ENCODE peak calls at places on chromosome 19, in four cellular contexts. S, N, Y and K are unnamed samples.

GRCh38 chr19:33684550-33685303 is 63.0 kb downstream of the CHST8 start:
- DNase-seq in N (no peak), Y (no peak), S (no peak), K (no peak)

GRCh38 chr19:10729406-10729805 is 11.5 kb downstream of the DNM2 start:
- DNase-seq in Y (no peak), N (no peak), S (no peak), K (no peak)

GRCh38 chr19:10454267-10454666 is 33.9 kb downstream of the PDE4A start:
- DNase-seq in N (no peak), Y (no peak), S (peak), K (peak)

GRCh38 chr19:38650180-38650775 is 2.8 kb downstream of the ACTN4 start:
- DNase-seq in Y (no peak), N (no peak), S (no peak), K (no peak)

GRCh38 chr19:1767464-1767933 is 14.2 kb downstream of the ONECUT3 start:
- DNase-seq in S (peak), N (peak), Y (no peak), K (peak)

GRCh38 chr19:3670258-3670795 is 29.9 kb downstream of the PIP5K1C start:
- DNase-seq in N (peak), Y (no peak), S (no peak), K (no peak)

GRCh38 chr19:57583521-57584416 is at the start of gene ZIK1:
- DNase-seq in N (peak), S (peak), Y (no peak), K (peak)

GRCh38 chr19:8054169-8054568 is 1.6 kb downstream of the CCL25 start:
- DNase-seq in N (no peak), Y (no peak), S (no peak), K (no peak)

GRCh38 chr19:5251096-5252065 is 89.2 kb downstream of the PTPRS start:
- DNase-seq in S (no peak), N (no peak), Y (no peak), K (no peak)

GRCh38 chr19:28793391-28794168 is 419.4 kb downstream of the UQCRFS1 start:
- DNase-seq in Y (no peak), N (no peak), S (peak), K (no peak)

GRCh38 chr19:30086916-30087315 is 144.9 kb downstream of the URI1 start:
- DNase-seq in Y (no peak), N (no peak), S (no peak), K (no peak)

GRCh38 chr19:1244693-1245451 is 3.3 kb downstream of the ATP5F1D start:
- DNase-seq in N (no peak), S (no peak), Y (no peak), K (no peak)

GRCh38 chr19:48401277-48401676 is 7.8 kb downstream of the GRIN2D start:
- DNase-seq in N (no peak), Y (no peak), S (peak), K (peak)

GRCh38 chr19:48405850-48406249 is 12.4 kb downstream of the GRIN2D start:
- DNase-seq in Y (no peak), N (no peak), S (no peak), K (peak)

GRCh38 chr19:48405010-48405659 is 11.7 kb downstream of the GRIN2D start:
- DNase-seq in N (no peak), Y (no peak), S (no peak), K (no peak)

GRCh38 chr19:48400018-48400742 is 6.7 kb downstream of the GRIN2D start:
- DNase-seq in S (peak), N (peak), Y (peak), K (peak)

DNA sequence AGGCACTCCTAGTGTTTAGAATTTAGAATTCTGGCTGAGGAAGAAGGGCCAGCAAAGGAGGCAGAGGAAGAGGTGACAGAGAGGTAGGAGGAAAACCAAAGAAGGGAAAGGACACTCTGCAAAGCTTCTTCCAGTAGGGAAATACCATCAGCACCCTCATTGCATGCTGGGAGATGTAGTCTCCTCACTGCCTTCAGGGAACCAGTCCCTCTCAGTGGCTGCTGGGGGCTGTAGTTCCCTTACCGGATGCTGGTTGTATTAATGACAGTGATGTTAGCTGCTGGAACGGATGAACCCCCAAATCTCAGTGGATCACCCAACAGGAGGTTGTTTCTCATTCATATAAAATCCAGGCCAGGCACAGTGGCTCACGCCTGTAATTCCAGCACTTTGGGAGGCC is 10.1 kb downstream of the GRIN2D start:
- DNase-seq in Y (no peak), S (peak), N (peak), K (peak)
- TF ChIP-seq MAX in Y (no peak), S (no peak), N (no peak), K (no peak)

DNA sequence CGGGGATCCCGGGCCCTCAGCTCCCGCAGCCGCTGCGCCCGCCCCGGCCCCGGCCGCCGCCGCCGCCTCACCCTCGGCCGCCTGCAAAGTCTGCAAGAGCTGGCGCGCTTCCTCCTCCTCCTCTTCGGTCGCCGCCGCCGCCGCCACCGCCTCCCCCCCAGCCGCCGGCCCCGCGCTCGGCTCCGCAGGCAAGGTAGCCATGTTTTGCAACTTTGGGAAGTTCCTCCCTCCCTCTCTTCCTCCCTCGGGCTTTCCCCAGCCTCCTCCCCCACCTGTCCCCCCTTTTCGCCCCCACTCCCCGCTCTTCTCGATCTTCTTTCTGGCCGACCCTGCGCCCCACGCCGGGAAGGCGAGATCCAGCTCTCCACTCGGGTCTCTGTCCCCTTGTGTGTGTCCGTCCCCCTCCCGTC is 403 bp downstream of the SIX5 start:
- DNase-seq in Y (no peak), N (no peak), S (peak), K (peak)
- TF ChIP-seq POLR2A in Y (no peak), N (no peak), S (no peak), K (no peak)

DNA sequence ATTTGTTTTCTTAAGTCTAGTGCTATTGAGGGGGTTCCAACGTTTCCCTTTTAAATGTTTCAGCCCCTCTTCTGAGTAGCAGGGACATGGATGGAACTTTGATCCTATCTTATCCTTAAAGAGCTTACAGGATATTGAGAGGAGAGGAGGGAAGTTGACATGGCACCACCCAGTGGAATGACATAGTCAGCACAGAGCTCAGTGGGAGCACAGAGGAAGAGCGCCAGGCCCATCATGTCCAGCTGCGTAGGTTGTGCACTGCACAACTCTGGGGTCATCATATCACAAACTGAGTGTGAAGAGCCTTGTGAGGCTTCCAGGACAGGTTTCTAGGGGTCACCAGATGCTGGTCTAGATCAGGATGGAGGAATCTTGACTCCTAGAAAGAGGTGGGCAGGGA is 4.6 kb upstream of the CDC42EP5 start:
- DNase-seq in Y (no peak), S (no peak), N (no peak), K (no peak)
- TF ChIP-seq CTCF in Y (peak), S (peak), N (no peak), K (no peak)

GRCh38 chr19:15836345-15836594 is 20.8 kb upstream of the OR10H1 start:
- DNase-seq in N (peak), Y (no peak), S (no peak), K (no peak)
- TF ChIP-seq MAX in N (no peak), Y (peak), S (no peak), K (peak)

GRCh38 chr19:55062735-55063491 is at the start of gene RDH13:
- DNase-seq in Y (peak), S (peak), N (peak), K (peak)
- TF ChIP-seq POLR2A in Y (peak), S (no peak), N (no peak), K (peak)

DNA sequence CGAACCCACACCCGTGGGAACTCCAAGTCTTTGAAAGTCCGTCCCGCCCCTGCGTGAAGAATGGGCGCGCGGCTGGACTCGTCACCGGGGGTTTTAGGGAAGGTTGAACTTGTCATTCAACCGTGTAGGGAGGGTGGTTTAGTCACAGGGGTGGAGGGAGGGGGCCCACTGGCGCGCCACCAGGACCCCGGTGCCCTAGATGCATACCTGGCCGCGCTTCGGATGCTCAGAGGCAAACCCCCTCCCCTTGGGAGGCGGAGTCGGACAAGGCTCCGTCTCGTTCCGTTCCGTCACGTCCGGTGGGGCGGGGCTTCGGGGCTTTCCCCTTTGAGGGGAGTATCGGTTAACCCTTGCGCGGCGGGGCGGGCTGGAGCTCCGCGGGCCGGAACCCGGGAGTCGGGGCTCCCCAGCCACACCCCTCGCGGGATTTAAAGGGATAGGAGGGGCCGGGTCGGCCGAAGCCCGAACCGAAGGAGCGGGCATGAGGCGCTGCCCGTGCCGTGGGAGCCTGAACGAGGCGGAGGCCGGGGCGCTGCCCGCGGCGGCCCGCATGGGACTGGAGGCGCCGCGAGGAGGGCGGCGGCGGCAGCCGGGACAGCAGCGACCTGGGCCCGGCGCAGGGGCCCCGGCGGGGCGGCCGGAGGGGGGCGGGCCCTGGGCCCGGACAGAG is at the start of the genes COQ8B and ITPKC:
- DNase-seq in Y (peak), S (peak), N (peak), K (peak)
- TF ChIP-seq CTCF in Y (no peak), S (no peak), N (no peak), K (no peak)

DNA sequence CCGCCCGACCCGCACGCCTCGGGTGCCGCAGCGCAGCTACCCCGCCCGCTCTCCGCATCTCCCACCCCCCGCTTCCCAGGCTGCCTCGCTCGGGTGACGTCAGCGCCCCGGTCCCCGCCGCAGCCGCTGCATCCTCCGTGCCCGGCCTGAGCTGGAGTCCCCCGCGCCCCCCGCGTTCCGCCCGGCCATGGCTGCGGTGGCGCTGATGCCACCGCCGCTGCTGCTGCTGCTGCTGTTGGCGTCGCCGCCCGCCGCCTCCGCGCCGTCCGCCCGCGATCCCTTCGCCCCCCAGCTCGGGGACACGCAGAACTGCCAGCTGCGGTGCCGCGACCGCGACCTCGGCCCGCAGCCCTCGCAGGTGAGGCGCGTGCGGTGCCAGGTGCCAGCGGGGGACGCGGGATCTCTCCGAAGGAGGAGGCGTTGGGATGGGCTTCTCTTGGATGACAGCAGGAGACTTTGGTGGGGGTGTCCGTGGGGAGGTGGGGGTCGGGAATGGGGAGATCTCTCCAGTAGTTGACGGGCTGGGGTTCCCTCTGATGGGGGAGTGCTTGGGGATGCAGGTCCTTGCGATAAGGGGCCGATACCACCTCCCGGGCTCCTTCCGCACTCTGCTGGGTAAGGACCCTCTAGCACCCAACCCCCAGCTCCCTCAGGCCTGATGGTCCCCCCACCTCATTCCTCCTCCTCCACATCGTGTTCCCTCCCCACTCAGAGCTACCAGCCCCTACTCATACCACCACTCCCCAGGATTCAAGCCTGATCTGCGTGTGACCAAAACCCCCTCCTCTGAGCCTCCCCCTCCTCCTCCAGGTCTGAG is at the start of gene TMEM59L:
- DNase-seq in N (no peak), Y (no peak), S (peak), K (no peak)
- TF ChIP-seq MAX in N (no peak), Y (no peak), S (peak), K (no peak)

GRCh38 chr19:47112664-47113445 is 721 bp downstream of the ZC3H4 start:
- DNase-seq in N (peak), S (peak), Y (peak), K (peak)
- TF ChIP-seq POLR2A in N (no peak), S (peak), Y (peak), K (no peak)